ENCODE peak calls at places on chromosomes 6 and 20, in four cellular contexts. E, H, A and N are unnamed samples.

GRCh38 chr6:100673641-100674040 is 207.5 kb downstream of the ASCC3 start:
- DNase-seq in E (no peak), H (no peak), A (no peak), N (no peak)

GRCh38 chr6:35168461-35168861 is 27.3 kb upstream of the TCP11 start:
- DNase-seq in E (no peak), H (no peak), A (no peak), N (no peak)

GRCh38 chr20:41065716-41066115 is 37.1 kb downstream of the TOP1 start:
- DNase-seq in E (no peak), H (no peak), A (no peak), N (no peak)

GRCh38 chr6:80174931-80175572 is 68.6 kb downstream of the BCKDHB start:
- DNase-seq in E (no peak), H (no peak), A (peak), N (no peak)

GRCh38 chr6:38180586-38180985 is 361.1 kb downstream of the ZFAND3 start:
- DNase-seq in E (no peak), H (no peak), A (no peak), N (no peak)

GRCh38 chr6:163173741-163174140 is 240.8 kb upstream of the QKI start:
- DNase-seq in E (no peak), H (no peak), A (no peak), N (no peak)

GRCh38 chr20:20733943-20734342 is 21.5 kb upstream of the RALGAPA2 start:
- DNase-seq in E (no peak), H (no peak), A (no peak), N (no peak)

GRCh38 chr6:169846286-169847056 is 95.0 kb downstream of the ERMARD start:
- DNase-seq in E (no peak), H (no peak), A (no peak), N (no peak)

GRCh38 chr6:4486543-4487319 is 289.5 kb upstream of the CDYL start:
- DNase-seq in E (no peak), H (no peak), A (no peak), N (no peak)

GRCh38 chr6:26363882-26364825 is 844 bp upstream of the BTN3A2 start:
- DNase-seq in E (no peak), H (no peak), A (peak), N (no peak)

GRCh38 chr6:21033575-21034026 is 499.3 kb downstream of the CDKAL1 start:
- DNase-seq in E (no peak), H (peak), A (peak), N (peak)

GRCh38 chr6:156427345-156427744 is 349.8 kb upstream of the ARID1B start:
- DNase-seq in E (no peak), H (peak), A (no peak), N (no peak)

GRCh38 chr6:37082390-37082789 is 76.9 kb downstream of the FGD2 start:
- DNase-seq in E (no peak), H (no peak), A (no peak), N (no peak)

GRCh38 chr6:156779206-156780116 is 2.3 kb downstream of the ARID1B start:
- DNase-seq in E (peak), H (peak), A (peak), N (peak)

GRCh38 chr6:1197309-1197708 is 114.6 kb upstream of the FOXQ1 start:
- DNase-seq in E (no peak), H (no peak), A (no peak), N (no peak)

GRCh38 chr6:132084811-132085509 is 133.8 kb upstream of the CCN2 start:
- DNase-seq in E (no peak), H (no peak), A (peak), N (no peak)